ENCODE peak calls at places on chromosomes 2 and 18, in eight cellular contexts. Y is NCI-H1092; B is non-pigmented ciliary epithelial cell; U is epithelial cell of esophagus; A is D721Med; H is stimulated activated naive CD8-positive, alpha-beta T cell treated with anti-CD3 and anti-CD28 coated beads, Interleukin-15, amount 100 ng/mL, for 72 hours; N is ACHN; I is cardiac muscle cell. R is an unnamed sample.

GRCh38 chr2:206080927-206081326 is 5.0 kb downstream of the INO80D start:
- DNase-seq in U (no peak), H (no peak), N (no peak), A (no peak), Y (no peak), I (no peak), B (no peak), R (no peak)

GRCh38 chr2:124066776-124067175 is 41.7 kb downstream of the CNTNAP5 start:
- DNase-seq in N (no peak), B (no peak), I (no peak), A (no peak), Y (no peak), U (no peak), H (no peak), R (no peak)

GRCh38 chr2:1605659-1606400 is 138.5 kb downstream of the PXDN start:
- DNase-seq in B (no peak), U (peak; percentile 45), I (peak; percentile 40), N (peak; percentile 20), Y (no peak), A (no peak), H (no peak), R (peak; percentile 10)

GRCh38 chr2:227163445-227163997 is 484 bp downstream of the COL4A4 start:
- DNase-seq in H (no peak), Y (no peak), B (no peak), I (peak; percentile 30), A (no peak), U (no peak), N (peak; percentile 39), R (no peak)

GRCh38 chr18:59041819-59042476 is 97.7 kb upstream of the SEC11C start:
- DNase-seq in B (no peak), A (no peak), U (peak; percentile 65), Y (no peak), N (no peak), H (no peak), I (no peak), R (no peak)

GRCh38 chr18:12442946-12443345 is 35.2 kb downstream of the PRELID3A start:
- DNase-seq in H (no peak), U (peak; percentile 18), B (no peak), A (no peak), Y (no peak), I (peak; percentile 32), N (no peak), R (no peak)

GRCh38 chr2:32627441-32627900 is 379 bp upstream of the TTC27 start:
- DNase-seq in H (no peak), I (peak; percentile 74), N (peak; percentile 77), A (no peak), Y (no peak), B (no peak), U (peak; percentile 57), R (no peak)

GRCh38 chr18:76430636-76431035 is 64.4 kb downstream of the ZNF516 start:
- DNase-seq in I (peak; percentile 59), B (no peak), U (no peak), A (no peak), N (no peak), Y (no peak), H (no peak), R (no peak)

GRCh38 chr2:54859997-54860701 is 136.7 kb downstream of the EML6 start:
- DNase-seq in U (peak; percentile 41), I (peak; percentile 64), N (peak; percentile 97), Y (no peak), H (no peak), B (peak; percentile 56), A (no peak), R (no peak)

GRCh38 chr2:106159867-106160785 is 34.0 kb downstream of the UXS1 start:
- DNase-seq in I (no peak), B (no peak), N (no peak), Y (no peak), U (no peak), A (no peak), H (peak; percentile 62), R (peak; percentile 23)

GRCh38 chr2:75157435-75157834 is 41.9 kb downstream of the TACR1 start:
- DNase-seq in N (no peak), U (peak; percentile 26), I (no peak), H (no peak), A (no peak), B (no peak), Y (no peak), R (no peak)

GRCh38 chr2:233267516-233268245 is 16.2 kb downstream of the ATG16L1 start:
- DNase-seq in N (no peak), B (no peak), U (no peak), I (no peak), Y (no peak), A (no peak), H (peak; percentile 71), R (peak; percentile 33)

GRCh38 chr2:172976816-172977215 is 98.8 kb upstream of the MAP3K20 start:
- DNase-seq in N (no peak), U (no peak), I (no peak), B (no peak), H (no peak), Y (no peak), A (no peak), R (no peak)

GRCh38 chr2:69225933-69226332 is 161.1 kb downstream of the GFPT1 start:
- DNase-seq in Y (no peak), N (no peak), U (no peak), B (peak; percentile 28), H (no peak), A (no peak), I (peak; percentile 35), R (no peak)

GRCh38 chr2:62724886-62725711 is 19.6 kb downstream of the EHBP1 start:
- DNase-seq in B (no peak), U (peak; percentile 33), N (peak; percentile 41), A (no peak), H (no peak), I (no peak), Y (no peak), R (no peak)

GRCh38 chr2:240245706-240246105 is 105.2 kb upstream of the OTOS start:
- DNase-seq in I (peak; percentile 29), U (no peak), Y (no peak), A (no peak), N (no peak), B (no peak), H (no peak), R (no peak)

GRCh38 chr2:199692489-199692888 is 158.5 kb downstream of the FTCDNL1 start:
- DNase-seq in A (no peak), B (no peak), U (peak; percentile 7), Y (peak; percentile 81), H (no peak), I (no peak), N (no peak), R (no peak)

GRCh38 chr18:66560092-66560491 is 43.8 kb downstream of the CDH19 start:
- DNase-seq in H (no peak), I (peak; percentile 36), N (peak; percentile 46), Y (peak; percentile 20), U (peak; percentile 63), A (no peak), B (no peak), R (no peak)

GRCh38 chr2:85462337-85462736 is 43.8 kb downstream of the SH2D6 start:
- DNase-seq in B (no peak), H (no peak), A (no peak), N (no peak), Y (no peak), I (no peak), U (no peak), R (no peak)

GRCh38 chr2:16973586-16974274 is 308.1 kb upstream of the CYRIA start:
- DNase-seq in U (no peak), N (no peak), Y (no peak), B (peak; percentile 38), A (no peak), H (no peak), I (no peak), R (no peak)

GRCh38 chr2:238821391-238821790 is 26.5 kb upstream of the TWIST2 start:
- DNase-seq in B (no peak), A (no peak), U (no peak), I (peak; percentile 56), Y (no peak), N (no peak), H (no peak), R (no peak)

GRCh38 chr2:127079358-127079920 is 27.5 kb downstream of the BIN1 start:
- DNase-seq in B (no peak), N (no peak), U (no peak), A (no peak), H (no peak), I (no peak), Y (no peak), R (no peak)

GRCh38 chr2:72883356-72883962 is 3.7 kb upstream of the SPR start:
- DNase-seq in U (peak; percentile 59), N (peak; percentile 62), I (peak; percentile 65), H (no peak), Y (no peak), A (no peak), B (no peak), R (no peak)

GRCh38 chr2:196590286-196590685 is 49.2 kb upstream of the CCDC150 start:
- DNase-seq in Y (no peak), U (peak; percentile 36), H (no peak), N (no peak), A (no peak), I (peak; percentile 43), B (no peak), R (no peak)

GRCh38 chr2:200469708-200470600 is 39.9 kb downstream of the KCTD18 start:
- DNase-seq in I (peak; percentile 52), Y (no peak), U (no peak), B (no peak), N (no peak), H (no peak), A (no peak), R (no peak)

GRCh38 chr2:38184964-38185603 is 109.1 kb upstream of the CYP1B1 start:
- DNase-seq in A (no peak), U (peak; percentile 82), I (peak; percentile 39), H (no peak), Y (no peak), B (no peak), N (no peak), R (no peak)

GRCh38 chr2:6186332-6187100 is 494.3 kb downstream of the SOX11 start:
- DNase-seq in I (no peak), Y (no peak), U (peak; percentile 4), B (peak; percentile 84), A (no peak), H (no peak), N (peak; percentile 66), R (no peak)

R was measured in stimulated activated naive B cell treated with anti-CD40 and anti-IgM and Interleukin-4, amounts not matched to agents 10 μg/mL and 1 μg/mL and 100 μg/mL, for 72 hours.